ENCODE peak calls at places on chromosomes 1 and 21, in nine cellular contexts. R, H, D, T, I, S, M, P and A are unnamed samples.
A peak's percentile ranks its signal among the peaks of the same experiment; 100 is the strongest.

GRCh38 chr1:201053155-201053860 is 29.8 kb upstream of the KIF21B start:
- DNase-seq in M (no peak), R (no peak), I (no peak), D (no peak), S (no peak), P (no peak), H (peak; percentile 15), T (no peak), A (no peak)

GRCh38 chr1:30109853-30110252 is 613.5 kb downstream of the MATN1 start:
- DNase-seq in P (peak; percentile 45), D (no peak), S (no peak), H (no peak), T (peak; percentile 62), M (no peak), I (no peak), R (no peak), A (no peak)

GRCh38 chr1:146001734-146002133 is 5.4 kb upstream of the TXNIP start:
- DNase-seq in S (no peak), M (no peak), I (no peak), D (no peak), H (no peak), T (no peak), R (no peak), P (no peak), A (no peak)

GRCh38 chr1:8903908-8904650 is 25.6 kb upstream of the ENO1 start:
- DNase-seq in R (peak; percentile 89), T (peak; percentile 78), M (no peak), H (peak; percentile 6), I (no peak), P (peak; percentile 91), S (no peak), D (no peak), A (peak; percentile 90)

GRCh38 chr1:145988773-145989172 is 7.6 kb downstream of the TXNIP start:
- DNase-seq in H (no peak), I (no peak), M (no peak), P (no peak), D (no peak), T (no peak), R (no peak), S (no peak), A (no peak)

GRCh38 chr1:222970040-222970439 is 155.2 kb downstream of the DISP1 start:
- DNase-seq in R (no peak), H (peak; percentile 91), P (no peak), I (no peak), T (no peak), S (no peak), M (no peak), D (no peak), A (no peak)

GRCh38 chr1:151146416-151147131 is at the start of gene SEMA6C:
- DNase-seq in I (peak; percentile 85), P (peak; percentile 95), T (peak; percentile 97), M (peak; percentile 95), H (peak; percentile 98), R (peak; percentile 95), D (peak; percentile 84), S (peak; percentile 91), A (peak; percentile 91)

GRCh38 chr21:41615613-41616012 is 107.7 kb upstream of the TMPRSS2 start:
- DNase-seq in H (no peak), R (peak; percentile 95), T (no peak), M (no peak), P (peak; percentile 87), I (no peak), D (no peak), S (no peak), A (no peak)

GRCh38 chr1:154774175-154774855 is 95.8 kb downstream of the KCNN3 start:
- DNase-seq in H (no peak), D (no peak), S (no peak), I (no peak), T (peak; percentile 18), M (no peak), P (no peak), R (no peak), A (no peak)

GRCh38 chr1:17633654-17634053 is 94.2 kb downstream of the ARHGEF10L start:
- DNase-seq in R (peak; percentile 68), M (no peak), P (peak; percentile 87), I (no peak), T (peak; percentile 75), H (no peak), S (no peak), D (no peak), A (no peak)

GRCh38 chr1:93699676-93700168 is 18.1 kb upstream of the BCAR3 start:
- DNase-seq in S (no peak), H (peak; percentile 10), T (no peak), P (no peak), I (no peak), M (no peak), D (no peak), R (no peak), A (no peak)

GRCh38 chr1:180560868-180561600 is 2.3 kb downstream of the OVAAL start:
- DNase-seq in R (peak; percentile 69), M (no peak), H (peak; percentile 77), S (no peak), P (peak; percentile 29), D (no peak), T (no peak), I (no peak), A (no peak)

GRCh38 chr21:42148584-42148983 is 70.4 kb upstream of the ABCG1 start:
- DNase-seq in R (no peak), P (no peak), D (no peak), H (no peak), I (no peak), M (no peak), S (no peak), T (no peak), A (no peak)

GRCh38 chr1:177847843-177848242 is 122.0 kb downstream of the SEC16B start:
- DNase-seq in S (no peak), R (no peak), M (no peak), D (no peak), T (no peak), P (peak; percentile 64), I (no peak), H (no peak), A (peak; percentile 29)

GRCh38 chr1:244862354-244862698 is 2.0 kb downstream of the HNRNPU start:
- DNase-seq in S (no peak), P (no peak), T (no peak), R (peak; percentile 37), H (peak; percentile 61), D (no peak), M (no peak), I (no peak), A (no peak)

GRCh38 chr1:43565600-43566360 is 35.1 kb downstream of the PTPRF start:
- DNase-seq in S (peak; percentile 55), H (peak; percentile 93), I (no peak), T (peak; percentile 76), P (peak; percentile 92), D (peak; percentile 15), R (no peak), M (peak; percentile 67), A (peak; percentile 24)

GRCh38 chr1:19804786-19805390 is 5.2 kb upstream of the TMCO4 start:
- DNase-seq in D (no peak), P (no peak), H (no peak), R (no peak), S (no peak), I (no peak), M (no peak), T (no peak), A (no peak)

GRCh38 chr1:77120950-77121349 is 98.3 kb downstream of the PIGK start:
- DNase-seq in H (no peak), D (no peak), T (no peak), S (no peak), P (no peak), M (no peak), I (no peak), R (no peak), A (no peak)

GRCh38 chr1:14924012-14924452 is 229.5 kb upstream of the TMEM51 start:
- DNase-seq in H (peak; percentile 74), D (no peak), I (no peak), P (peak; percentile 97), M (peak; percentile 89), S (no peak), R (no peak), T (peak; percentile 81), A (peak; percentile 18)

GRCh38 chr1:95089888-95090287 is 17.1 kb upstream of the ALG14 start:
- DNase-seq in S (no peak), M (no peak), P (no peak), I (no peak), H (no peak), T (no peak), D (no peak), R (no peak), A (no peak)

GRCh38 chr1:203898458-203899244 is 37.3 kb downstream of the SNRPE start:
- DNase-seq in S (no peak), M (no peak), H (no peak), I (no peak), D (no peak), T (no peak), P (no peak), R (no peak), A (no peak)

GRCh38 chr21:34280987-34281386 is 82.8 kb upstream of the KCNE2 start:
- DNase-seq in I (no peak), D (no peak), T (no peak), M (no peak), P (no peak), R (no peak), H (no peak), S (no peak), A (no peak)